ENCODE peak calls at places on chromosomes 6 and 20, in six cellular contexts. R, M, T, Q, E and H are unnamed samples. For H3K4me1, the result is how much of the 10 kb centered on the place peaks cover.

GRCh38 chr6:68638225-68638900 is 3.3 kb downstream of the ADGRB3 start:
- DNase-seq in R (no peak), M (no peak), T (no peak), Q (no peak), E (no peak), H (no peak)

GRCh38 chr20:61699184-61700066 is 366.3 kb downstream of the TAF4 start:
- DNase-seq in R (no peak), M (no peak), T (no peak), Q (no peak), E (no peak), H (no peak)

GRCh38 chr6:28542440-28543293 is 17.0 kb downstream of the GPX5 start:
- DNase-seq in R (peak), M (peak), T (peak), Q (peak), E (peak), H (peak)

GRCh38 chr6:137904822-137905617 is 38.0 kb downstream of the TNFAIP3 start:
- DNase-seq in R (no peak), M (no peak), T (no peak), Q (no peak), E (no peak), H (peak)

GRCh38 chr20:44057698-44058675 is 129.0 kb downstream of the JPH2 start:
- DNase-seq in R (no peak), M (no peak), T (no peak), Q (no peak), E (no peak), H (no peak)

GRCh38 chr6:41449399-41450245 is 96.6 kb upstream of the FOXP4 start:
- DNase-seq in R (no peak), M (no peak), T (no peak), Q (peak), E (no peak), H (peak)

GRCh38 chr6:55379486-55379885 is 52.2 kb downstream of the GFRAL start:
- DNase-seq in R (no peak), M (no peak), T (no peak), Q (no peak), E (no peak), H (no peak)

GRCh38 chr6:81362246-81362645 is 390.2 kb downstream of the TENT5A start:
- DNase-seq in R (no peak), M (no peak), T (no peak), Q (no peak), E (no peak), H (no peak)

GRCh38 chr6:71489736-71490135 is 201.1 kb downstream of the OGFRL1 start:
- DNase-seq in R (no peak), M (peak), T (no peak), Q (no peak), E (peak), H (no peak)

GRCh38 chr6:129621252-129621651 is 88.7 kb downstream of the ARHGAP18 start:
- DNase-seq in R (peak), M (no peak), T (no peak), Q (no peak), E (no peak), H (peak)

GRCh38 chr6:148520109-148520841 is 177.6 kb downstream of the SASH1 start:
- DNase-seq in R (no peak), M (no peak), T (no peak), Q (no peak), E (no peak), H (no peak)

GRCh38 chr6:90885611-90886056 is 298.8 kb upstream of the MAP3K7 start:
- DNase-seq in R (no peak), M (no peak), T (no peak), Q (no peak), E (peak), H (no peak)

GRCh38 chr6:80382796-80383195 is 276.3 kb downstream of the BCKDHB start:
- DNase-seq in R (no peak), M (no peak), T (no peak), Q (no peak), E (no peak), H (no peak)

GRCh38 chr20:44295995-44296394 is 15.0 kb downstream of the FITM2 start:
- DNase-seq in R (no peak), M (no peak), T (peak), Q (peak), E (no peak), H (no peak)

GRCh38 chr20:23078351-23078993 is 7.7 kb downstream of the CD93 start:
- DNase-seq in R (no peak), M (no peak), T (no peak), Q (no peak), E (no peak), H (no peak)

GRCh38 chr6:67219336-67219735 is 1415.7 kb upstream of the ADGRB3 start:
- DNase-seq in R (no peak), M (no peak), T (no peak), Q (no peak), E (no peak), H (no peak)

GRCh38 chr20:55514498-55514897 is 490.8 kb downstream of the CBLN4 start:
- DNase-seq in R (no peak), M (no peak), T (no peak), Q (no peak), E (peak), H (no peak)

GRCh38 chr6:119541132-119541905 is 191.8 kb upstream of the MAN1A1 start:
- DNase-seq in R (no peak), M (no peak), T (no peak), Q (no peak), E (peak), H (peak)

GRCh38 chr6:43509142-43509983 is 783 bp downstream of the LRRC73 start:
- DNase-seq in R (no peak), M (no peak), T (no peak), Q (no peak), E (no peak), H (no peak)
- H3K27ac ChIP-seq in R (peak), M (no peak), T (no peak), Q (no peak), E (no peak), H (no peak)

GRCh38 chr6:142323377-142323776 is 21.6 kb downstream of the ADGRG6 start:
- DNase-seq in R (no peak), M (no peak), T (no peak), Q (peak), E (peak), H (peak)

GRCh38 chr6:142322504-142323198 is 20.8 kb downstream of the ADGRG6 start:
- DNase-seq in R (no peak), M (no peak), T (no peak), Q (no peak), E (no peak), H (no peak)

GRCh38 chr6:142326539-142326938 is 24.7 kb downstream of the ADGRG6 start:
- DNase-seq in R (no peak), M (no peak), T (no peak), Q (no peak), E (no peak), H (no peak)

GRCh38 chr6:142324111-142324510 is 22.3 kb downstream of the ADGRG6 start:
- DNase-seq in R (no peak), M (no peak), T (no peak), Q (no peak), E (no peak), H (no peak)

GRCh38 chr6:142325111-142325510 is 23.3 kb downstream of the ADGRG6 start:
- DNase-seq in R (no peak), M (no peak), T (no peak), Q (no peak), E (no peak), H (no peak)
- H3K4me1 ChIP-seq in R (under half), M (under half), T (under half), Q (under half), E (under half), H (under half)

GRCh38 chr6:136335736-136336362 is 46.2 kb upstream of the BCLAF1 start:
- DNase-seq in R (no peak), M (no peak), T (no peak), Q (no peak), E (no peak), H (no peak)

GRCh38 chr6:136333824-136334464 is 44.3 kb upstream of the BCLAF1 start:
- DNase-seq in R (no peak), M (no peak), T (no peak), Q (peak), E (no peak), H (peak)

GRCh38 chr6:136337606-136338005 is 48.0 kb upstream of the BCLAF1 start:
- DNase-seq in R (no peak), M (no peak), T (no peak), Q (no peak), E (no peak), H (no peak)

GRCh38 chr6:136334465-136334846 is 44.8 kb upstream of the BCLAF1 start:
- DNase-seq in R (no peak), M (no peak), T (no peak), Q (no peak), E (no peak), H (no peak)

DNA sequence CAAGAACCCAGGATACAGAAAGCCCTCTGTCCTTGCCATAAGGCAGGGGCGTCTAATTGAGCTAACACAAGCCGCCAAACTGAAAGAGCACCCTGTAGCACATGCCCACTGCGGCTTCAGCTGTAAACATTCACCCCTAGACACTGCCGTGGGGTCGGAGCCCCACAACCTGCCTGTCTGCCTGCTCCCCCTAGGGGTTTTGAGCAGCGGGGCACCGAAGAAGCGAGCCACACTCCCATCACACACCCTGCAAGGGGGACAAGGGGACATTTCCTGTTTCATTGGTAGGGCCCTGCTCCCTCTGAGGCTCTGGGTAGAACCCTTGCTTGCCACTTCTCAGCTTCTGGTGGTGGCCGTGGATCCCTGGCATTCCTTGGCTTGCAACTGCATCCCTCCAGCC is 45.2 kb upstream of the BCLAF1 start:
- DNase-seq in R (no peak), M (no peak), T (no peak), Q (no peak), E (no peak), H (no peak)
- H3K4me3 ChIP-seq in R (no peak), M (no peak), T (no peak), Q (no peak), E (no peak), H (no peak)

GRCh38 chr6:112087916-112088315 is 525 bp downstream of the FAM229B start:
- DNase-seq in R (no peak), M (no peak), T (no peak), Q (no peak), E (no peak), H (peak)
- H3K27ac ChIP-seq in R (peak), M (peak), T (peak), Q (peak), E (peak), H (peak)

GRCh38 chr20:10707070-10707469 is 33.3 kb upstream of the JAG1 start:
- DNase-seq in R (no peak), M (no peak), T (no peak), Q (no peak), E (no peak), H (no peak)
- H3K4me1 ChIP-seq in R (under half), M (under half), T (under half), Q (under half), E (under half), H (under half)

GRCh38 chr6:133241901-133242760 is 974 bp downstream of the EYA4 start:
- DNase-seq in R (no peak), M (no peak), T (no peak), Q (no peak), E (peak), H (no peak)

GRCh38 chr6:133243723-133244122 is 2.6 kb downstream of the EYA4 start:
- DNase-seq in R (no peak), M (no peak), T (no peak), Q (no peak), E (no peak), H (no peak)

GRCh38 chr6:133241088-133241900 is at the start of gene EYA4:
- DNase-seq in R (no peak), M (no peak), T (peak), Q (no peak), E (peak), H (no peak)

GRCh38 chr6:133244502-133244901 is 3.3 kb downstream of the EYA4 start:
- DNase-seq in R (no peak), M (no peak), T (no peak), Q (no peak), E (no peak), H (no peak)

DNA sequence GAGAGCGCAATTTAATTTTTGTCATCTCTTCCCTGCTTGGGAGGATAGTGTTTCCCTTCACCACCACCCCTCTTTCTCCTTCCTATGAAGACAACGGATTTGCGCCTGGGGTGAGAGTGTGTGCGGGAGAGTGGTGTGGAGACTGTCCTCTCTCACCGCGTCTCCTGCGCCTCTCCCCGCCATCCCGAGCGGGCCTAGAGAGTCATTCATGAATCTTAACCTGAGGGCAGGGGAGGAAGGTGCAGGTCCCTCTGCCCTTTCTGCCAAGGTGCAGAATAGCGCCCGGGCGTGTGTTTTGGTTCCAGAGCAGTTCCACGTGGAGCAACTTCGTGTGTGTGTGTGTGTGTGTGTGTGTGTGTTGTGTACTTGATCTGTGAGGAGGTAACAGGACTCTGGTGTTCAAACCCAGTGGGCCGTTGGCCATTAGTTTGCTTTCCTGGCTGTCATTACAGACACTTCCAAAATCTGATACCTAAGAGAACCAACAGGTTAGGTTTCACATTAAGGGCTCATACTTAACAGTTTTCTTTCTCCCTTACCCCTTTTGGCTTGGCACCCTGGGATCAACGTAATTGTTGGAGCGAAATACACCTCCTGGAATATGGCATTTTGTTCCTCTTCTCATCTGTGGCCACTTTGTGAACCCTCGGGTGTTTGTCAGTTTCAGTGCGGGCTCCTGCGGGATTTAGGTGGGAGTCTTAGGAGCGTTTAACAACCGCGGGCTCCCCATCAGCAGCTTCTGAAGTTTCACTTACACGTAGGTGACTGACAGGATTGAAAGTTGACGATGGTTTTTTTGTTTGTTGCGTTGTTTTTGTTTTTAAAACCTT is 1.8 kb downstream of the EYA4 start:
- DNase-seq in R (no peak), M (no peak), T (no peak), Q (no peak), E (no peak), H (no peak)
- H3K4me3 ChIP-seq in R (no peak), M (no peak), T (peak), Q (no peak), E (no peak), H (no peak)

GRCh38 chr6:89693207-89693606 is 54.7 kb upstream of the LYRM2 start:
- DNase-seq in R (no peak), M (no peak), T (no peak), Q (no peak), E (no peak), H (peak)
- H3K27ac ChIP-seq in R (no peak), M (no peak), T (no peak), Q (no peak), E (no peak), H (no peak)

DNA sequence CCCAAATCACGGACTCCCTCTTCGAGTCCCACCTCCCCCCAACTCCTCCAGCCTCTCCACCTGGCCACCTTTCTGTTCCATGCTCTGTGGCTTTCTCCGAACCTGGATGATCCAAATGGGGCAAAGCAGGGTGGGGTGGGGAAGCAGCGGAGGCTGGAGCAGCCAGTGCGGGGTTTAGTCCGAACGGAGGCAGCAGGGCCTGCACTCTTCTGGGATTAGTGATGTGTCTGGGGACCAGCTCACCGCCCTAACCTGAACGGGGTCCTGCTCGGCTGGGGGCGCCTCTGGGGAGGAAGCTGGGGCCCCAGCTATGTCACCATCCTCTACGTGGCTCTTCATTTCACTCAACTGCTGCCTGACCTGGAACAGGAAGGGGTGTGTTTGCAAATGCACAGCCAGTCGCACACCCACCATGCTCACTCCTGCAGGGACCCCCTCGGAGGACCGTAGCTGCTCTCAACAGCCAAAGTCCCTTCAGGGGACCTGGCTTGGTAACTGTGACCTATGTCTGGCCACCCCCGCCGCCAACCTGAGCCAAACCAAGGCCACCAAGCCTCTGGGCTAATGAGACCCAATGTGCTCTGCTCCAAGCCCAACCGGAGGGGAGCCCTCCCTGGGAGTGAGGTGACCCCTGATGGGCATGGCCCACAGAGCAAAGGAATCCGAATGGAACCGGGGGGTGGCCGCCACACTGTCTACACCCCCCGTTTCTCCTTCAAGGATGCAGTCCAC is 46.8 kb downstream of the DSTN start:
- DNase-seq in R (no peak), M (peak), T (peak), Q (peak), E (no peak), H (no peak)
- H3K4me1 ChIP-seq in R (under half), M (under half), T (under half), Q (under half), E (under half), H (under half)

GRCh38 chr6:167838207-167838748 is 11.6 kb downstream of the AFDN start:
- DNase-seq in R (no peak), M (no peak), T (no peak), Q (no peak), E (no peak), H (no peak)
- H3K4me3 ChIP-seq in R (no peak), M (no peak), T (no peak), Q (no peak), E (no peak), H (no peak)

GRCh38 chr6:105943514-105943913 is 142.6 kb upstream of the PRDM1 start:
- DNase-seq in R (no peak), M (no peak), T (no peak), Q (no peak), E (no peak), H (no peak)

GRCh38 chr6:105936972-105937371 is 149.2 kb upstream of the PRDM1 start:
- DNase-seq in R (no peak), M (no peak), T (no peak), Q (no peak), E (no peak), H (no peak)

GRCh38 chr6:105941616-105942412 is 144.3 kb upstream of the PRDM1 start:
- DNase-seq in R (no peak), M (no peak), T (no peak), Q (no peak), E (peak), H (no peak)

DNA sequence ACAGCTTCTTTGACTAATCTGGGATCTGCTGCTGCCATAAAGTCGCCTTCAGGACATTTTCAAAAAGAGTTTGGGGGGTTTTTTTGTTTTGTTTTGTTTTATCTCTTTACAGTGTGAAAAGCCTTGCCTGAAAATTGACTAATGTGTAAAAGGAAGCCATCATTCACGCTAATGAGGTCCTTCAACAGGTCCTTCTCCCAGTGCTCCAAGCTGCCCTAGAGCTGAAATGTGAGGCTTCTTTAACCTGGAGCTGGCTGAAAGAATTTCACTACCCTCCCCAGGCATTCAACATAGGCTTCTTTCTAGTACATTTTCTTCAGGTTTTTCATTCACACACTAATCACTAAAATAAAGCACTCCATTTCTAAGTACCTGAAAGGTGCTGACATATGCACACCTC is 145.1 kb upstream of the PRDM1 start:
- DNase-seq in R (no peak), M (no peak), T (no peak), Q (no peak), E (no peak), H (no peak)
- H3K27ac ChIP-seq in R (no peak), M (no peak), T (no peak), Q (no peak), E (no peak), H (no peak)